ENCODE peak calls at places on chromosomes 7 and 10, in four cellular contexts. O is amygdala; F is CD4-positive, alpha-beta memory T cell; Z is activated T-cell treated with anti-CD3 and anti-CD28 coated beads for 1 hour. D is an unnamed sample.

GRCh38 chr10:116120688-116121087 is 152.3 kb downstream of the GFRA1 start:
- DNase-seq in F (no peak), Z (no peak), O (no peak), D (no peak)

GRCh38 chr10:132359305-132360040 is 27.5 kb downstream of the LRRC27 start:
- DNase-seq in Z (no peak), O (no peak), F (no peak), D (no peak)

GRCh38 chr10:44992070-44992731 is 8.5 kb upstream of the ZNF22 start:
- DNase-seq in F (no peak), O (no peak), Z (no peak), D (no peak)

GRCh38 chr10:4720463-4720862 is 105.5 kb upstream of the AKR1E2 start:
- DNase-seq in Z (no peak), O (no peak), F (no peak), D (no peak)

GRCh38 chr7:23654508-23654907 is 25.5 kb upstream of the FAM221A start:
- DNase-seq in F (no peak), Z (no peak), O (peak), D (no peak)

GRCh38 chr10:6771361-6771760 is 191.3 kb upstream of the PRKCQ start:
- DNase-seq in F (no peak), Z (no peak), O (no peak), D (no peak)

GRCh38 chr10:77806511-77807157 is 119.9 kb downstream of the DLG5 start:
- DNase-seq in F (no peak), O (no peak), Z (no peak), D (no peak)

GRCh38 chr10:97336942-97337719 is 2.6 kb upstream of the FRAT2 start:
- DNase-seq in F (no peak), O (no peak), Z (no peak), D (no peak)

GRCh38 chr7:497946-498655 is 21.5 kb downstream of the PDGFA start:
- DNase-seq in Z (no peak), O (peak), F (no peak), D (no peak)

GRCh38 chr7:14095233-14095950 is 105.9 kb upstream of the ETV1 start:
- DNase-seq in O (no peak), F (no peak), Z (no peak), D (no peak)

GRCh38 chr10:6068006-6068405 is 5.8 kb upstream of the IL2RA start:
- DNase-seq in F (no peak), O (no peak), Z (no peak), D (no peak)

GRCh38 chr10:125646311-125646710 is 36.7 kb downstream of the TEX36 start:
- DNase-seq in Z (no peak), F (no peak), O (no peak), D (no peak)

GRCh38 chr7:150642926-150643325 is 10.7 kb upstream of the GIMAP6 start:
- DNase-seq in O (no peak), Z (no peak), F (no peak), D (no peak)

GRCh38 chr10:72007246-72007892 is 43.2 kb downstream of the CHST3 start:
- DNase-seq in F (no peak), Z (no peak), O (peak), D (no peak)

GRCh38 chr7:85135931-85136330 is 50.9 kb downstream of the SEMA3D start:
- DNase-seq in Z (no peak), O (no peak), F (no peak), D (no peak)

GRCh38 chr10:72375173-72375572 is 20.5 kb upstream of the DNAJB12 start:
- DNase-seq in F (no peak), Z (no peak), O (no peak), D (no peak)

GRCh38 chr7:92100523-92100922 is 33.8 kb downstream of the CYP51A1 start:
- DNase-seq in Z (no peak), O (no peak), F (no peak), D (no peak)